ENCODE peak calls at places on chromosomes 2 and 18, in four cellular contexts. V, Y, T and C are unnamed samples. For H3K27me3, the result is how much of the 10 kb centered on the place peaks cover.

GRCh38 chr2:172073518-172073917 is 11.8 kb upstream of the DLX1 start:
- DNase-seq in Y (no peak), V (no peak), T (no peak), C (no peak)

GRCh38 chr2:112706170-112706664 is 14.6 kb upstream of the NT5DC4 start:
- DNase-seq in V (peak), T (no peak), Y (peak), C (no peak)

GRCh38 chr2:39124770-39125075 is 3.9 kb upstream of the SOS1 start:
- DNase-seq in Y (no peak), T (no peak), V (peak), C (no peak)

GRCh38 chr2:58428286-58428552 is 187.1 kb upstream of the FANCL start:
- DNase-seq in T (no peak), V (no peak), Y (peak), C (peak)

GRCh38 chr18:66210875-66211274 is 393.0 kb downstream of the CDH19 start:
- DNase-seq in Y (no peak), T (no peak), V (no peak), C (no peak)

GRCh38 chr2:237917696-237918374 is 49.0 kb upstream of the UBE2F start:
- DNase-seq in Y (no peak), V (no peak), T (no peak), C (no peak)

GRCh38 chr2:29042581-29043075 is 31.7 kb downstream of the PCARE start:
- DNase-seq in Y (no peak), T (no peak), V (no peak), C (no peak)

GRCh38 chr2:126527836-126528490 is 128.0 kb upstream of the GYPC start:
- DNase-seq in Y (peak), T (peak), V (peak), C (peak)

GRCh38 chr18:65906621-65907034 is 155.8 kb downstream of the CDH7 start:
- DNase-seq in V (no peak), T (no peak), Y (no peak), C (peak)

GRCh38 chr2:215950009-215950408 is 63.3 kb downstream of the MREG start:
- DNase-seq in V (no peak), T (no peak), Y (peak), C (no peak)

GRCh38 chr18:48589797-48590519 is 51.1 kb downstream of the CTIF start:
- DNase-seq in V (no peak), Y (peak), T (peak), C (no peak)

GRCh38 chr2:175008801-175009495 is 3.8 kb upstream of the CHN1 start:
- DNase-seq in V (no peak), T (no peak), Y (no peak), C (no peak)
- H3K27me3 ChIP-seq in V (under half), T (under half), Y (under half), C (under half)

GRCh38 chr2:143246815-143247744 is 117.9 kb downstream of the ARHGAP15 start:
- DNase-seq in V (peak), T (no peak), Y (no peak), C (no peak)
- H3K4me3 ChIP-seq in V (peak), T (no peak), Y (no peak), C (no peak)

GRCh38 chr2:24399434-24400206 is 39.3 kb upstream of the ITSN2 start:
- DNase-seq in Y (no peak), T (no peak), V (no peak), C (no peak)
- H3K27me3 ChIP-seq in Y (under half), T (under half), V (under half), C (under half)

GRCh38 chr2:16663121-16663905 is 2.3 kb downstream of the CYRIA start:
- DNase-seq in V (no peak), T (no peak), Y (no peak), C (no peak)

GRCh38 chr2:16665746-16666452 is at the start of gene CYRIA:
- DNase-seq in V (peak), T (no peak), Y (peak), C (peak)

GRCh38 chr2:16664809-16665745 is 557 bp downstream of the CYRIA start:
- DNase-seq in Y (no peak), V (no peak), T (no peak), C (no peak)

GRCh38 chr2:16662440-16662839 is 3.2 kb downstream of the CYRIA start:
- DNase-seq in T (no peak), V (no peak), Y (no peak), C (no peak)

GRCh38 chr2:16664052-16664731 is 1.4 kb downstream of the CYRIA start:
- DNase-seq in V (no peak), Y (peak), T (no peak), C (peak)
- H3K4me3 ChIP-seq in V (no peak), Y (no peak), T (peak), C (no peak)

GRCh38 chr2:224492531-224492930 is 90.6 kb upstream of the FAM124B start:
- DNase-seq in T (no peak), V (no peak), Y (no peak), C (no peak)
- H3K27me3 ChIP-seq in T (under half), V (under half), Y (under half), C (under half)

GRCh38 chr2:109446531-109447131 is 167.1 kb downstream of the SEPTIN10 start:
- DNase-seq in T (no peak), V (no peak), Y (no peak), C (no peak)

GRCh38 chr2:109447251-109447661 is 166.5 kb downstream of the SEPTIN10 start:
- DNase-seq in V (no peak), T (no peak), Y (peak), C (no peak)

GRCh38 chr2:109444916-109445315 is 168.8 kb downstream of the SEPTIN10 start:
- DNase-seq in T (no peak), Y (no peak), V (no peak), C (no peak)

GRCh38 chr2:109448946-109449788 is 164.6 kb downstream of the SEPTIN10 start:
- DNase-seq in T (no peak), Y (no peak), V (no peak), C (no peak)

GRCh38 chr2:109447811-109448210 is 166.0 kb downstream of the SEPTIN10 start:
- DNase-seq in V (no peak), T (no peak), Y (no peak), C (no peak)
- H3K4me3 ChIP-seq in V (no peak), T (no peak), Y (no peak), C (no peak)